ENCODE peak calls at places on chromosomes 12 and 14, in ten cellular contexts. C, I, Q, B, T, E, L, S, U and V are unnamed samples.

GRCh38 chr12:78916845-78917480 is 52.4 kb downstream of the SYT1 start:
- DNase-seq in C (no peak), I (no peak), Q (no peak), B (no peak), T (no peak), E (no peak), L (no peak), S (no peak), U (peak), V (no peak)

GRCh38 chr14:66680216-66680615 is 172.3 kb downstream of the GPHN start:
- DNase-seq in C (no peak), I (no peak), Q (no peak), B (no peak), T (no peak), E (no peak), L (no peak), S (no peak), U (no peak), V (no peak)

GRCh38 chr12:20601668-20602280 is 93.4 kb upstream of the SLCO1C1 start:
- DNase-seq in C (peak), I (no peak), Q (no peak), B (no peak), T (peak), E (peak), L (peak), S (no peak), U (peak), V (no peak)

GRCh38 chr12:47813491-47814196 is 6.1 kb downstream of the HDAC7 start:
- DNase-seq in C (no peak), I (no peak), Q (no peak), B (no peak), T (no peak), E (no peak), L (no peak), S (no peak), U (no peak), V (no peak)

GRCh38 chr14:47302121-47302520 is 373.3 kb downstream of the MDGA2 start:
- DNase-seq in C (no peak), I (no peak), Q (no peak), B (no peak), T (no peak), E (no peak), L (no peak), S (no peak), U (peak), V (no peak)

GRCh38 chr14:22877000-22877501 is 5.5 kb downstream of the LRP10 start:
- DNase-seq in C (no peak), I (no peak), Q (no peak), B (no peak), T (no peak), E (no peak), L (no peak), S (no peak), U (no peak), V (no peak)

GRCh38 chr14:104800600-104801283 is at the start of gene ZBTB42:
- DNase-seq in C (peak), I (peak), Q (peak), B (peak), T (no peak), E (peak), L (no peak), S (no peak), U (peak), V (peak)

GRCh38 chr12:27142102-27142721 is 59.8 kb upstream of the C12orf71 start:
- DNase-seq in C (peak), I (no peak), Q (peak), B (no peak), T (peak), E (peak), L (peak), S (no peak), U (peak), V (peak)

GRCh38 chr12:81440001-81440400 is 319.1 kb downstream of the PPFIA2 start:
- DNase-seq in C (no peak), I (no peak), Q (no peak), B (no peak), T (no peak), E (no peak), L (peak), S (no peak), U (no peak), V (no peak)

GRCh38 chr14:35353409-35354172 is 51.0 kb downstream of the NFKBIA start:
- DNase-seq in C (no peak), I (no peak), Q (peak), B (no peak), T (no peak), E (no peak), L (no peak), S (no peak), U (no peak), V (no peak)

GRCh38 chr12:54935235-54935951 is 49.2 kb downstream of the TESPA1 start:
- DNase-seq in C (no peak), I (no peak), Q (peak), B (peak), T (peak), E (no peak), L (no peak), S (no peak), U (peak), V (no peak)

GRCh38 chr12:88207921-88208640 is 66.0 kb downstream of the TMTC3 start:
- DNase-seq in C (no peak), I (no peak), Q (no peak), B (no peak), T (peak), E (no peak), L (no peak), S (no peak), U (peak), V (no peak)

GRCh38 chr14:61567838-61568571 is 127.3 kb upstream of the HIF1A start:
- DNase-seq in C (peak), I (no peak), Q (no peak), B (no peak), T (no peak), E (peak), L (no peak), S (no peak), U (no peak), V (peak)

GRCh38 chr12:110403975-110404675 is 617 bp upstream of the ANAPC7 start:
- DNase-seq in C (peak), I (peak), Q (peak), B (peak), T (no peak), E (peak), L (peak), S (no peak), U (peak), V (peak)

GRCh38 chr12:12628013-12628412 is 16.3 kb downstream of the CREBL2 start:
- DNase-seq in C (no peak), I (no peak), Q (no peak), B (no peak), T (no peak), E (no peak), L (no peak), S (no peak), U (peak), V (no peak)

GRCh38 chr14:77339407-77339806 is 18.6 kb downstream of the GSTZ1 start:
- DNase-seq in C (no peak), I (no peak), Q (no peak), B (no peak), T (peak), E (no peak), L (no peak), S (no peak), U (peak), V (no peak)

GRCh38 chr12:132651444-132652100 is 33.0 kb downstream of the P2RX2 start:
- DNase-seq in C (no peak), I (no peak), Q (no peak), B (no peak), T (no peak), E (peak), L (no peak), S (no peak), U (no peak), V (no peak)

GRCh38 chr14:75191100-75191499 is 14.7 kb upstream of the TMED10 start:
- DNase-seq in C (no peak), I (no peak), Q (no peak), B (no peak), T (no peak), E (no peak), L (no peak), S (no peak), U (no peak), V (no peak)

GRCh38 chr12:24496755-24497154 is 452.1 kb downstream of the BCAT1 start:
- DNase-seq in C (no peak), I (no peak), Q (no peak), B (no peak), T (no peak), E (no peak), L (no peak), S (no peak), U (peak), V (no peak)

GRCh38 chr12:65602191-65602578 is 222.1 kb upstream of the HMGA2 start:
- DNase-seq in C (no peak), I (no peak), Q (no peak), B (no peak), T (no peak), E (no peak), L (no peak), S (no peak), U (no peak), V (no peak)

GRCh38 chr14:68589447-68590232 is 203.2 kb downstream of the ZFP36L1 start:
- DNase-seq in C (no peak), I (no peak), Q (no peak), B (no peak), T (peak), E (no peak), L (no peak), S (no peak), U (no peak), V (no peak)

GRCh38 chr12:67394600-67394999 is 125.4 kb downstream of the CAND1 start:
- DNase-seq in C (peak), I (no peak), Q (peak), B (no peak), T (peak), E (no peak), L (no peak), S (peak), U (no peak), V (no peak)

GRCh38 chr12:61713121-61713520 is 547.1 kb upstream of the USP15 start:
- DNase-seq in C (no peak), I (no peak), Q (no peak), B (no peak), T (no peak), E (no peak), L (no peak), S (no peak), U (peak), V (no peak)

GRCh38 chr14:84375235-84375634 is 1154.7 kb upstream of the FLRT2 start:
- DNase-seq in C (no peak), I (no peak), Q (no peak), B (no peak), T (no peak), E (no peak), L (no peak), S (no peak), U (peak), V (no peak)

GRCh38 chr12:100608776-100609175 is 35.3 kb downstream of the GAS2L3 start:
- DNase-seq in C (no peak), I (no peak), Q (no peak), B (no peak), T (no peak), E (no peak), L (peak), S (no peak), U (no peak), V (no peak)

GRCh38 chr12:16168078-16168477 is 109.4 kb downstream of the SLC15A5 start:
- DNase-seq in C (no peak), I (no peak), Q (no peak), B (no peak), T (no peak), E (no peak), L (no peak), S (no peak), U (no peak), V (no peak)

GRCh38 chr14:36091096-36091495 is 85.4 kb downstream of the PTCSC3 start:
- DNase-seq in C (no peak), I (no peak), Q (no peak), B (no peak), T (peak), E (no peak), L (no peak), S (no peak), U (peak), V (no peak)

GRCh38 chr14:84482256-84483071 is 1047.5 kb upstream of the FLRT2 start:
- DNase-seq in C (no peak), I (no peak), Q (no peak), B (no peak), T (peak), E (no peak), L (no peak), S (no peak), U (peak), V (no peak)

GRCh38 chr14:64249363-64249762 is 44.8 kb downstream of the ESR2 start:
- DNase-seq in C (no peak), I (no peak), Q (no peak), B (no peak), T (no peak), E (no peak), L (no peak), S (no peak), U (no peak), V (no peak)

GRCh38 chr14:99035268-99035667 is 236.7 kb downstream of the BCL11B start:
- DNase-seq in C (no peak), I (no peak), Q (no peak), B (no peak), T (no peak), E (no peak), L (no peak), S (peak), U (no peak), V (no peak)